ENCODE peak calls at places on chromosome 3, in ten cellular contexts. V is A549, D is adrenal gland, C is HCT116, I is heart left ventricle, B is transverse colon, F is stomach, M is prostate gland, H is IMR-90, Q is esophagus squamous epithelium. X is an unnamed sample. For H3K4me1, the result is how much of the 10 kb centered on the place peaks cover.

GRCh38 chr3:49654955-49655556 is 19.1 kb upstream of the APEH start:
- DNase-seq in V (no peak), D (no peak), C (no peak), I (no peak), B (peak), F (peak), M (no peak), H (no peak), Q (no peak), X (no peak)

GRCh38 chr3:59606638-59607262 is 556.9 kb upstream of the CFAP20DC start:
- DNase-seq in V (no peak), D (peak), C (no peak), I (peak), B (no peak), F (no peak), M (no peak), H (no peak), Q (no peak), X (no peak)

GRCh38 chr3:149321640-149322039 is 11.8 kb downstream of the TM4SF18 start:
- DNase-seq in V (no peak), D (no peak), C (no peak), I (no peak), B (no peak), F (no peak), M (no peak), H (no peak), Q (no peak), X (no peak)

GRCh38 chr3:24387000-24387399 is 107.7 kb downstream of the THRB start:
- DNase-seq in V (no peak), D (no peak), C (no peak), I (no peak), B (no peak), F (no peak), M (no peak), H (no peak), Q (no peak), X (no peak)

GRCh38 chr3:177488740-177489139 is 291.5 kb upstream of the TBL1XR1 start:
- DNase-seq in V (no peak), D (no peak), C (no peak), I (no peak), B (no peak), F (no peak), M (no peak), H (no peak), Q (no peak), X (no peak)

GRCh38 chr3:126208182-126208581 is 27.8 kb upstream of the ALDH1L1 start:
- DNase-seq in V (no peak), D (no peak), C (no peak), I (no peak), B (no peak), F (no peak), M (no peak), H (no peak), Q (no peak), X (no peak)

GRCh38 chr3:14847613-14848541 is 29.1 kb downstream of the FGD5 start:
- DNase-seq in V (peak), D (peak), C (peak), I (peak), B (peak), F (peak), M (no peak), H (no peak), Q (no peak), X (peak)

GRCh38 chr3:197753263-197753662 is 3.6 kb downstream of the FYTTD1 start:
- DNase-seq in V (no peak), D (no peak), C (no peak), I (no peak), B (no peak), F (no peak), M (no peak), H (no peak), Q (no peak), X (no peak)

GRCh38 chr3:71438004-71438685 is 145.4 kb downstream of the FOXP1 start:
- DNase-seq in V (no peak), D (no peak), C (no peak), I (no peak), B (no peak), F (no peak), M (peak), H (no peak), Q (no peak), X (no peak)

GRCh38 chr3:71585126-71585525 is 1.6 kb upstream of the FOXP1 start:
- DNase-seq in V (peak), D (peak), C (no peak), I (no peak), B (no peak), F (no peak), M (peak), H (no peak), Q (no peak), X (peak)

GRCh38 chr3:105385868-105386508 is 19.3 kb downstream of the ALCAM start:
- DNase-seq in V (no peak), D (no peak), C (no peak), I (no peak), B (no peak), F (no peak), M (no peak), H (no peak), Q (no peak), X (no peak)

GRCh38 chr3:127739347-127740135 is 66.8 kb downstream of the ABTB1 start:
- DNase-seq in V (no peak), D (no peak), C (no peak), I (peak), B (no peak), F (no peak), M (no peak), H (peak), Q (no peak), X (no peak)
- H3K4me1 ChIP-seq in V (half or more), D (under half), C (under half), I (half or more), B (under half), F (half or more), M (under half), H (under half), Q (half or more), X (under half)

DNA sequence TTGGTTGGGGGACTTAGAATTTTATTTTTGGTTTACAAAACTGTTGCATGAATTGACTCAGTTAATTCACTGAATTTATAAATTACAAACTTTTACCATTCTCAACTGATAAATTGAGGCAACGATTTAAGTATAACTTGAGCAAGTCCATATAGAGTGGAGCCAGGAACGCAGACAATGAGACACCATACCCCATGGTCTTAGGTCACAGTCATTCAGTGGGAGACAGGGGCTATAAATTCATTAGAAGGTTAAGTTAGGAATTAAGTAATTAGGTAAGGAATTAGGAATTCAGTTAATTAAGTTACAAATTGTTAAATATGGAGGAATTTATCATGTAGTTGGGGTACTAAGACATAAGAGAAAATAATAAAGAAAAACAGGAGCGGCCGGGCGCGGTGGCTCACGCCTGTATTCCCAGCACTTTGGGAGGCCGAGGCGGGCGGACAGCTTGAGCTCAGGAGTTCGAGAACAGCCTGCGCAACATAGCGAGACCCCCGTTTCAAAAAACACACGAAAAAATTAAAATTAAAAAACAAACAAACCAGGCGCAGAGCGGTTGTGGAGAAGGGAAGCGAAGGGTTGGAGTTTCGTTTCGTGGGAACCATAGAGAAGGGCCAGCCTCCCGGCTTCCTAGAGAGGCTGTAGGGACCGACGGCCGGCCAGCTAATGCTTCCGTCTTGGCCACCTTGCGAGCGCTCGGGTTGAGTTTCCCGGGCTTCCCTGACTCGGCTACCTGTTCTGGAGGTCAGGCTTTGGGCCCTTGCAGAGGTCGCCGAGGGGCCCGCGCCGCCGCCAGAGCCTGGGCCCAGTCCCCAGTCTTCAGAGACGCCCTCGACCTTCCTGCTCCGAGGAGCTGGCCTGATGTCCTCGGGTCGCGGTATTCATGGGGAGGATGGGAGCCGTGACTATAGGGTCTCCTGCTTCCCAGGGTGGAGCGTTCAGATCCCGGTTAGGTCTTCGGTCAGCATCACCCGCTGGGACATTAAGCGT is at the start of gene ZNF619:
- DNase-seq in V (peak), D (peak), C (peak), I (peak), B (peak), F (peak), M (peak), H (peak), Q (peak), X (peak)
- TF ChIP-seq POLR2A in V (peak), D (no peak), C (peak), I (no peak), B (peak), F (no peak), M (no peak), H (peak), Q (no peak), X (no peak)

GRCh38 chr3:62873672-62874397 is 1.4 kb downstream of the CADPS start:
- DNase-seq in V (peak), D (peak), C (no peak), I (peak), B (peak), F (no peak), M (peak), H (no peak), Q (no peak), X (peak)
- H3K27ac ChIP-seq in V (peak), D (no peak), C (no peak), I (peak), B (peak), F (peak), M (no peak), H (no peak), Q (no peak), X (no peak)

DNA sequence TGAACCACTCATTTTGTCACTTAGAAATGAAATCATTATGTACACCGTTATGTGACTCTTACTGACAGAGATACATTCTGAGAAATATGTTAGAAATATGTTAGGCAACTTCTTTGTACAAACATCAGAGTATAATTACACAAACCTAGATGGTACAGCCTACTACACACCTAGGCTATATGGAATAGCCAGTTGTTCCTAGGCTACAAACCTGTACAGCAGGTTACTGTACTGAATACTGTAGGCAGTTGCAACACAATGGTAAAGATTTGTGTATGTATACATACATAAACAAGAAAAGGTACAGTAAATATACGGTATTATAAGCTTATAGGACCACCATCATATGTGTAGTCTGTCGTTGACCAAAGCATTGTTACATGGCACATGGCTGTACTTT is 3.7 kb downstream of the SACM1L start:
- DNase-seq in V (no peak), D (no peak), C (no peak), I (no peak), B (no peak), F (no peak), M (no peak), H (no peak), Q (no peak), X (no peak)
- H3K4me1 ChIP-seq in V (under half), D (under half), C (under half), I (half or more), B (under half), F (half or more), M (under half), H (under half), Q (half or more), X (under half)